ENCODE peak calls at places on chromosomes 4 and X, in six cellular contexts. S is Ammon's horn; G is IMR-90; E is stimulated activated CD4-positive, alpha-beta T cell treated with anti-CD3 and anti-CD28 coated beads, Interleukin-12 subunit alpha, Interleukin-12 subunit beta, amount 100 ng/mL, for 24 hours; N is Calu3; O is activated T-cell treated with anti-CD3 and anti-CD28 coated beads, Interleukin-2, amount 50 U/mL, for 1 hour. I is an unnamed sample.

GRCh38 chr4:153113061-153113837 is 91.0 kb upstream of the TRIM2 start:
- DNase-seq in N (no peak), S (no peak), E (no peak), O (no peak), G (peak), I (no peak)

GRCh38 chr4:176277162-176277904 is 8.3 kb upstream of the ASB5 start:
- DNase-seq in N (peak), E (no peak), S (peak), O (no peak), G (peak), I (peak)

GRCh38 chr4:95219109-95219508 is 329.7 kb downstream of the UNC5C start:
- DNase-seq in S (no peak), O (no peak), G (peak), E (no peak), N (no peak), I (peak)

GRCh38 chr4:1042352-1043025 is 31.1 kb downstream of the FGFRL1 start:
- DNase-seq in N (no peak), O (no peak), S (no peak), E (no peak), G (no peak), I (no peak)

GRCh38 chr4:121668368-121669162 is 28.2 kb downstream of the ANXA5 start:
- DNase-seq in O (no peak), S (no peak), N (no peak), G (peak), E (no peak), I (peak)

GRCh38 chr4:6716018-6716911 is at the start of gene BLOC1S4:
- DNase-seq in S (peak), N (peak), O (peak), E (peak), G (peak), I (peak)

GRCh38 chr4:84944952-84945351 is 21.5 kb downstream of the WDFY3 start:
- DNase-seq in E (no peak), G (peak), N (no peak), O (no peak), S (no peak), I (peak)

GRCh38 chrX:44060221-44060620 is 87.0 kb upstream of the NDP start:
- DNase-seq in O (no peak), N (no peak), E (no peak), S (no peak), G (no peak), I (peak)

GRCh38 chr4:139815646-139816601 is 150.3 kb downstream of the MGST2 start:
- DNase-seq in S (peak), N (no peak), G (peak), E (no peak), O (no peak), I (peak)

GRCh38 chrX:132958086-132958703 is at the start of gene HS6ST2:
- DNase-seq in O (no peak), S (no peak), E (peak), G (no peak), N (peak), I (no peak)

GRCh38 chr4:105280338-105280809 is 133.7 kb downstream of the TET2 start:
- DNase-seq in S (no peak), G (peak), N (no peak), O (no peak), E (no peak), I (peak)

GRCh38 chr4:94957030-94957429 is 199.3 kb downstream of the BMPR1B start:
- DNase-seq in S (no peak), O (no peak), E (no peak), N (no peak), G (no peak), I (no peak)

GRCh38 chrX:22378296-22378695 is 105.6 kb downstream of the CBLL2 start:
- DNase-seq in N (no peak), O (no peak), E (no peak), S (no peak), G (no peak), I (no peak)

GRCh38 chr4:3256230-3257124 is 7.5 kb downstream of the MSANTD1 start:
- DNase-seq in S (no peak), E (no peak), G (no peak), O (peak), N (no peak), I (no peak)

GRCh38 chrX:45295587-45295986 is 94.9 kb upstream of the DIPK2B start:
- DNase-seq in N (peak), O (no peak), G (peak), S (no peak), E (no peak), I (peak)

GRCh38 chr4:105329081-105329480 is 144.8 kb downstream of the PPA2 start:
- DNase-seq in O (no peak), E (no peak), S (no peak), G (no peak), N (no peak), I (no peak)

GRCh38 chrX:98071331-98071730 is 1187.6 kb downstream of the RPA4 start:
- DNase-seq in G (no peak), E (no peak), N (no peak), O (no peak), S (no peak), I (no peak)

GRCh38 chr4:60042941-60043340 is 1157.2 kb upstream of the ADGRL3 start:
- DNase-seq in E (no peak), N (no peak), S (no peak), G (no peak), O (no peak), I (no peak)